ENCODE peak calls at places on chromosome 7, in seven cellular contexts. H is gastrocnemius medialis, V is coronary artery, K is cardiac muscle cell, G is HCT116, Q is tibial artery, M is B cell. L is an unnamed sample.

GRCh38 chr7:47875998-47876744 is 72.1 kb downstream of the PKD1L1 start:
- DNase-seq in V (no peak), G (no peak), H (no peak), K (no peak), Q (no peak), M (no peak), L (no peak)

GRCh38 chr7:80593869-80594587 is 44.4 kb upstream of the CD36 start:
- DNase-seq in G (no peak), K (no peak), V (no peak), Q (no peak), H (no peak), M (no peak), L (no peak)

GRCh38 chr7:117216436-117217069 is 106.3 kb downstream of the WNT2 start:
- DNase-seq in G (no peak), M (no peak), V (peak), Q (no peak), H (no peak), K (peak), L (no peak)

GRCh38 chr7:116955801-116956514 is 2.7 kb downstream of the ST7 start:
- DNase-seq in H (no peak), Q (no peak), G (no peak), K (no peak), V (no peak), M (peak), L (peak)

GRCh38 chr7:140304071-140304799 is 94.1 kb downstream of the SLC37A3 start:
- DNase-seq in V (no peak), M (peak), Q (no peak), H (no peak), K (no peak), G (no peak), L (peak)

GRCh38 chr7:84970683-84971082 is 216.2 kb downstream of the SEMA3D start:
- DNase-seq in G (no peak), M (no peak), H (no peak), Q (no peak), V (no peak), K (no peak), L (no peak)

GRCh38 chr7:104791065-104791464 is 222.9 kb upstream of the KMT2E start:
- DNase-seq in K (no peak), H (no peak), Q (no peak), V (no peak), G (no peak), M (no peak), L (no peak)

GRCh38 chr7:94003446-94004023 is 620 bp downstream of the BET1 start:
- DNase-seq in Q (no peak), M (no peak), K (peak), H (no peak), G (no peak), V (no peak), L (no peak)

GRCh38 chr7:1675036-1675671 is 5.1 kb downstream of the ELFN1 start:
- DNase-seq in V (peak), K (no peak), H (peak), G (no peak), M (no peak), Q (peak), L (peak)

GRCh38 chr7:51539840-51540239 is 223.2 kb upstream of the COBL start:
- DNase-seq in V (no peak), G (no peak), Q (no peak), M (no peak), K (no peak), H (no peak), L (no peak)
- TF ChIP-seq CTCF in V (no peak), G (no peak), Q (no peak), M (no peak), K (no peak), H (no peak), L (no peak)

GRCh38 chr7:100271716-100272537 is 35.6 kb upstream of the SPDYE3 start:
- DNase-seq in H (peak), V (peak), Q (peak), G (peak), K (peak), M (peak), L (peak)
- TF ChIP-seq CTCF in H (peak), V (peak), Q (peak), G (no peak), K (peak), M (peak), L (peak)

GRCh38 chr7:37248396-37248836 is 200.2 kb downstream of the ELMO1 start:
- DNase-seq in V (no peak), K (peak), Q (no peak), M (no peak), G (no peak), H (peak), L (no peak)
- TF ChIP-seq CTCF in V (no peak), K (no peak), Q (no peak), M (no peak), G (no peak), H (no peak), L (no peak)

DNA sequence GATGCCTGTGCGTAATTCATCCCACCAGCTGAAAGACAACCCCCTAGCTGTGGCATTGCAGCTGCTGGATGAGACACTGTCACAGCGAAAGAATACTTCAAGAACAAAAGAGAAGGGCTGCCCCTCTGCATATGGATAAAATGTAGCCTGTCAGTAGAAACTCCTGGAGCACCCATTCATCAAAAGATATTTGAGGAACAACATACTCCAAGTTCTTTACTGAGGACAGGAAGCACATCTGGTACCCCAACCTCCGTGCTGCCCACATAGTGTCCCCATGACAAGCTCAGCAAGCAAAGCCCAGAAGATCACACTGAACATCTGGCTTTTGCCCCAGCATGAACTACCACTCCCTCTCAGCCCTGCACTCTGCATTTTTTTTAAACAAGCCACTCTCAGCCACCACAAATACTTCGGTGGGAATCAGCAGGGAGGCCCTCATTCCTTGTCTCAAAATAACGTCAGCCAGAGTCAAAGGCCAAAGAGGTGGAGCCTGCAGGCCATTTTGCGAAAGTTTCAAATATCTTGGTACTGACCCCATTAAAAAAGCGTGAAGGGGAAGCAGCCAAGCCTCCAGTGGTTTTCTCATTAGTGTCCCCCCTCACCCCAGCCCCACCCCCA is 1.7 kb downstream of the CREB3L2 start:
- DNase-seq in K (peak), Q (peak), V (peak), M (no peak), G (no peak), H (peak), L (no peak)
- TF ChIP-seq CTCF in K (no peak), Q (no peak), V (no peak), M (no peak), G (no peak), H (no peak), L (no peak)

GRCh38 chr7:129952653-129953560 is at the start of gene UBE2H:
- DNase-seq in H (peak), G (peak), M (peak), K (peak), Q (peak), V (peak), L (peak)

GRCh38 chr7:129949292-129950133 is 3.2 kb downstream of the UBE2H start:
- DNase-seq in Q (peak), H (no peak), K (peak), G (peak), V (no peak), M (peak), L (peak)

GRCh38 chr7:129950191-129950940 is 2.4 kb downstream of the UBE2H start:
- DNase-seq in Q (no peak), V (no peak), H (no peak), K (peak), G (no peak), M (no peak), L (peak)

GRCh38 chr7:129951076-129952011 is 1.4 kb downstream of the UBE2H start:
- DNase-seq in V (no peak), G (no peak), M (no peak), K (peak), Q (peak), H (peak), L (no peak)

GRCh38 chr7:129952164-129952652 is 552 bp downstream of the UBE2H start:
- DNase-seq in V (peak), H (peak), G (no peak), Q (peak), K (peak), M (peak), L (no peak)
- TF ChIP-seq CTCF in V (no peak), H (no peak), G (no peak), Q (no peak), K (no peak), M (no peak), L (peak)

DNA sequence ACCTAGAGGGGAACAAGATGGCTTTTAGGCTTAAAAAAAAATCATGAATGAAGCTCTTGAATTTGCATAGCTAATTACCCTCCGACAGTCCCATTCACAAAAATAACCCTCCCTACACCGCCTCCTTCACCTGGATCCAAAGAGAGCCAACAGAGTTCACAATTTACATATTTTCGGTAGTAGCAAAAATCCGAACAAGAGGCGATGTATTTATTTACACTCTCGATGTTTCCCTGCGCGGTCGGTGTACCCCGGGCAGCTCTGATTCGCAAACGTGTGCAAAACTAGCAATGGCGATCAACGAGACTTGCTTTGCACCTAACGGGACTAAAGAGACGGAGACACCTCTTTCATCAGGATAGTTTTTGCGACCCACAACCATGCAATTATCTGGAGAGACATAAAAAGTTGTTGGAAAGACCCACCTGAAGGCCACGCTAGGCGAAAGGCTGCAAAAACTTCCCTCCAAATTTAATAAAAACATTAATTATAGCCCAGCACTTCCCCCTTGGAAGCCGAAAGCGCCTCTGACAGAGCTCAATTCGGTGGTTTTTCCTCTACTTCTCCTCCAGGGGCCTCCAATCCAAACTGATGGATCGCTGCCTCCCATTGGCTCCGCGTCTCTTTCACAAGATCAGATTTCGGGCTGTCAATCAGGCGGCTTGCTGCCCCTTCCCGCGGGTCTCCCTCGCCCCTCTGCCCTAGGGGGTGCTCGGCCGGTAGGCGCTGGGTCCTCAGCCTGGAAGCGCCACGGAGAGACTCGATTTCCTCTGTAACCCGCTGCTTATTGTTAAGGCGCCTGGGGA is at the start of gene ETV1:
- DNase-seq in G (no peak), K (peak), M (peak), Q (peak), H (peak), V (peak), L (peak)
- TF ChIP-seq CTCF in G (no peak), K (peak), M (no peak), Q (peak), H (no peak), V (no peak), L (no peak)

DNA sequence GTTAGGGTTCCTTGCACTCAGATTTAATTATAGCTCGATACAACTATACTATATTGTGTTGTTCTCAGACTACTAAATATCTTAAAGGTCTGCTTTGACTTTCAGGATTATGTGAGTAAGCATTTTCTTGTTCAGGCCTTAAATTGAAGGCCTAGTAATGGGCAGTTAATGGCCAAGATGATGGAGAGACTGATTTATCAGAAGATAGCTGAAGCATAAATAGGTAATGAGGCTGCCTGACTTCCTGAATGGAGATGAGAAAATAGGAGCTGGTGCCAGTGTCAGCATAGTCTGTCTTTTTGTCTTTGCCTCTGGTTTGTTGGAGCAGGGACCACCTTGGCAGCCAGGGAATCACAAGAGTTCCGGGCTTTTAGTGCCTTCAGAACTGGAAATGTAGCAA is 32.2 kb downstream of the ADAM22 start:
- DNase-seq in G (no peak), V (no peak), Q (no peak), H (no peak), K (no peak), M (no peak), L (no peak)
- TF ChIP-seq CTCF in G (no peak), V (no peak), Q (no peak), H (no peak), K (no peak), M (no peak), L (no peak)

GRCh38 chr7:9761224-9761623 is 1212.4 kb upstream of the PHF14 start:
- DNase-seq in K (no peak), V (no peak), H (no peak), Q (no peak), G (no peak), M (no peak), L (no peak)
- TF ChIP-seq CTCF in K (no peak), V (no peak), H (no peak), Q (no peak), G (no peak), M (no peak), L (no peak)

GRCh38 chr7:23353172-23353571 is 54.0 kb downstream of the MALSU1 start:
- DNase-seq in Q (no peak), M (no peak), K (no peak), H (no peak), V (no peak), G (no peak), L (peak)

GRCh38 chr7:23356726-23357125 is 57.6 kb downstream of the MALSU1 start:
- DNase-seq in H (no peak), Q (no peak), K (no peak), G (no peak), M (no peak), V (no peak), L (no peak)

GRCh38 chr7:23358152-23358674 is 59.1 kb downstream of the MALSU1 start:
- DNase-seq in Q (no peak), V (no peak), K (no peak), H (no peak), M (no peak), G (no peak), L (no peak)

GRCh38 chr7:23356168-23356567 is 57.0 kb downstream of the MALSU1 start:
- DNase-seq in V (no peak), H (no peak), G (no peak), M (no peak), K (no peak), Q (no peak), L (no peak)

GRCh38 chr7:23357190-23358093 is 58.3 kb downstream of the MALSU1 start:
- DNase-seq in M (peak), G (peak), Q (no peak), H (no peak), V (no peak), K (peak), L (peak)
- TF ChIP-seq CTCF in M (peak), G (peak), Q (no peak), H (no peak), V (no peak), K (peak), L (no peak)

DNA sequence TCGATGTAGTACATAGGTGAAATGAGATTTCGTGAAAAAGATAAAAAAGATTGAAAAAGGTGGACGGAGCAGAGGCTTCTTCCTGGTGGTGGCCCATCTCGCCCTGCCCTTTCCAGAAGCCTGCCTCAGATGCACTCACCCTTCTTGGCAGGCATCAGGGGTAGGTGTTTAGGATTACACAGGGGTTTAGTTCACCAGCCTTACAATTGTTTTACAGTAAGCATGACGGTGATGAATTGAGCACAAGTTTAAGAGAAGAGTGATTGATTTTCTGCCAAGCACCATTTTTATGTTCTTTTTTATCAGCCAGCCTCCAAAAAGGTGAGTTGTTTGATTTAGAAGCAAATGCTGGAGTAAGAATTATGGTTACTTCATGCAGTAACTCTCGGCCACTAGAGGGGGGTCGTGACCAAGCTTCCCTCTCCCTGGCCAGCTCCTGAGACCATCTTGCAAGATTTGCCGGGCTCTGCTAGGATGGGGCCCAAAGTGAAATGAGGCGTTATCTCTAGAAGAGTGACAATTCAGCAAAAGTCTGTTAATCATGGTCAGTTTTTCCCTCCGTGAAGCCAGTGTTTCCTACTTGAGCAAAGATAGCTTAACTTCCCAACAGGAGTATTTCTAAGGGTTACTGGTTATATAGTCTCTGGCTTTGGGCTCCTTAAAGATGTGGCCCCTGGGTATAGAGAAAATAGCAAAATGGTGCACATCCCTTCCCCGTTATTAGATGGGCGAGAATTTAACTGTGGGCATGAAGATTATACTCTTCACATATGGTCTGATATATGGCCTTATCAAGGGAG is 228.8 kb downstream of the BMPER start:
- DNase-seq in Q (peak), G (peak), V (no peak), K (peak), H (peak), M (no peak), L (peak)
- TF ChIP-seq CTCF in Q (peak), G (peak), V (peak), K (peak), H (peak), M (no peak), L (peak)